ENCODE peak calls at places on chromosomes 4 and X, in five cellular contexts. B, D, P, K and U are unnamed samples. For H3K4me1, the result is how much of the 10 kb centered on the place peaks cover.

GRCh38 chr4:90503677-90504076 is 376.5 kb downstream of the CCSER1 start:
- DNase-seq in B (no peak), D (no peak), P (no peak), K (peak), U (no peak)

GRCh38 chrX:134603806-134604700 is 54.2 kb downstream of the PLAC1 start:
- DNase-seq in B (no peak), D (peak), P (no peak), K (peak), U (peak)

GRCh38 chrX:71128166-71128833 is 9.9 kb downstream of the MED12 start:
- DNase-seq in B (no peak), D (peak), P (no peak), K (no peak), U (peak)

GRCh38 chrX:9464435-9465371 is at the start of gene TBL1X:
- DNase-seq in B (peak), D (peak), P (peak), K (peak), U (peak)

GRCh38 chr4:76293705-76294274 is 12.7 kb upstream of the STBD1 start:
- DNase-seq in B (no peak), D (no peak), P (no peak), K (no peak), U (no peak)

GRCh38 chrX:40646489-40647306 is 663 bp downstream of the CXorf38 start:
- DNase-seq in B (peak), D (peak), P (no peak), K (peak), U (peak)

GRCh38 chr4:106746451-106746850 is 289.7 kb downstream of the DKK2 start:
- DNase-seq in B (no peak), D (no peak), P (no peak), K (no peak), U (peak)

GRCh38 chr4:154045086-154045485 is 256.2 kb upstream of the SFRP2 start:
- DNase-seq in B (no peak), D (no peak), P (no peak), K (no peak), U (no peak)

GRCh38 chr4:38128478-38129451 is 168.6 kb downstream of the PTTG2 start:
- DNase-seq in B (no peak), D (peak), P (peak), K (peak), U (no peak)

GRCh38 chrX:40006025-40007017 is 91.4 kb downstream of the BCOR start:
- DNase-seq in B (no peak), D (no peak), P (peak), K (peak), U (peak)

GRCh38 chrX:118189628-118190027 is 73.0 kb upstream of the KLHL13 start:
- DNase-seq in B (no peak), D (no peak), P (peak), K (peak), U (no peak)

GRCh38 chr4:184384056-184384809 is 90.1 kb downstream of the IRF2 start:
- DNase-seq in B (no peak), D (peak), P (peak), K (no peak), U (peak)

GRCh38 chrX:6384391-6384790 is 150.5 kb downstream of the VCX3A start:
- DNase-seq in B (no peak), D (no peak), P (no peak), K (peak), U (no peak)

GRCh38 chr4:84389406-84389805 is 109.7 kb downstream of the NKX6-1 start:
- DNase-seq in B (no peak), D (no peak), P (no peak), K (peak), U (no peak)

GRCh38 chr4:140078366-140078765 is 75.6 kb downstream of the MAML3 start:
- DNase-seq in B (no peak), D (peak), P (peak), K (peak), U (peak)

GRCh38 chrX:12979630-12980015 is 4.7 kb downstream of the TMSB4X start:
- DNase-seq in B (no peak), D (peak), P (no peak), K (no peak), U (peak)

GRCh38 chrX:55908685-55909212 is 191.2 kb downstream of the RRAGB start:
- DNase-seq in B (peak), D (no peak), P (peak), K (peak), U (peak)

GRCh38 chr4:156763511-156763910 is 208.1 kb downstream of the PDGFC start:
- DNase-seq in B (no peak), D (peak), P (no peak), K (no peak), U (no peak)

GRCh38 chr4:55742655-55743191 is 76.9 kb upstream of the EXOC1L start:
- DNase-seq in B (peak), D (peak), P (no peak), K (no peak), U (peak)

GRCh38 chrX:131830400-131831184 is 192.5 kb upstream of the STK26 start:
- DNase-seq in B (peak), D (peak), P (peak), K (peak), U (peak)

GRCh38 chr4:181301735-181302380 is 941.3 kb upstream of the TENM3 start:
- DNase-seq in B (no peak), D (peak), P (peak), K (peak), U (no peak)

GRCh38 chr4:101039367-101039766 is 308.0 kb downstream of the PPP3CA start:
- DNase-seq in B (no peak), D (no peak), P (no peak), K (no peak), U (no peak)

GRCh38 chr4:156193116-156193515 is 239.4 kb upstream of the CTSO start:
- DNase-seq in B (no peak), D (peak), P (no peak), K (no peak), U (no peak)

GRCh38 chrX:45198301-45198700 is 2.4 kb downstream of the DIPK2B start:
- DNase-seq in B (no peak), D (no peak), P (no peak), K (no peak), U (no peak)

GRCh38 chr4:182653596-182653995 is 263.6 kb downstream of the DCTD start:
- DNase-seq in B (no peak), D (peak), P (no peak), K (no peak), U (no peak)

GRCh38 chr4:13539047-13539720 is 5.1 kb downstream of the NKX3-2 start:
- DNase-seq in B (no peak), D (no peak), P (no peak), K (no peak), U (no peak)

GRCh38 chr4:79241846-79242245 is 84.0 kb downstream of the NAA11 start:
- DNase-seq in B (no peak), D (peak), P (no peak), K (peak), U (peak)

GRCh38 chr4:119729815-119730643 is 101.4 kb upstream of the PDE5A start:
- DNase-seq in B (no peak), D (peak), P (no peak), K (no peak), U (peak)

GRCh38 chr4:119728692-119729593 is 100.3 kb upstream of the PDE5A start:
- DNase-seq in B (no peak), D (peak), P (no peak), K (no peak), U (no peak)

GRCh38 chr4:119725688-119726330 is 97.2 kb upstream of the PDE5A start:
- DNase-seq in B (no peak), D (peak), P (peak), K (no peak), U (peak)

GRCh38 chr4:119726505-119726904 is 97.9 kb upstream of the PDE5A start:
- DNase-seq in B (no peak), D (peak), P (no peak), K (no peak), U (no peak)

DNA sequence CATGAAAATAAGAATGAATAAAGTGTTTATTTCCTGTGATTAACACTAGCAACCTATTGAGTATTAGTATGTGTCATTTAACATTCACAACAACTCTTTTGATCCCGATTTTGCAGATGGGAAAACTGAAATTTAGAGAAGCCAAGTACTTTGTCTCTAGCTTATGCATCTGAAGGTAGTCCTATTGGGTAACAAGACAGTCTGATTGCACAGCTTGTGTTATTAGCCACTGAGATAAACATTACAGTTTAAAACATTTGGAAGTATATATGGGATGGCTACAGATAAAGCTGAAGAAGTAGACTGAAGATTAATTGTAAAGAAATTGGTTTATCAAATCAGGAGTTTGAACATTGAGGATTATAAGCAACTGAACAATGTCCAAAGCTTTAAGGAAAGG is 99.6 kb upstream of the PDE5A start:
- DNase-seq in B (no peak), D (peak), P (no peak), K (no peak), U (peak)
- H3K4me1 ChIP-seq in B (under half), D (under half), P (under half), K (under half), U (under half)

GRCh38 chr4:70442474-70442873 is 29.5 kb upstream of the MUC7 start:
- DNase-seq in B (no peak), D (no peak), P (no peak), K (no peak), U (no peak)

DNA sequence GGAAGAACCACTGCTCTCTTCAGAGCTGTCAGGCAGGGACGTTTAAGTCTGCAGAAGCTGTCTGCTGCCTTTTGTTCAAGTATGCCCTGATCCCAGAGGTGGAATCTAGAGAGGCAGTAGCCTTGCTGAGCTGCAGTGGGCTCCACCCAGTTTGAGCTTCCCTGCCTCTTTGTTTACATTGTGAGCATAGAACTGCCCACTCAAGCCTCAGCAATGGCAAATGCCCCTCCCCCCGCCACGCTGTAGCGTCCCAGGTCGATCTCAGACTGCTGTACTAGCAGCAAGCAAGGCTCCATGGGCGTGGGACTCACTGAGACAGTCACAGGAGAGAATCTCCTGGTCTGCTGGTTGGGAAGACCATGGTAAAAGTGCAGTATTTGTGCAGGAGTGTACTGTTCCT is 34.8 kb upstream of the MUC7 start:
- DNase-seq in B (no peak), D (no peak), P (peak), K (peak), U (no peak)
- H3K23ac ChIP-seq in B (no peak), D (no peak), P (no peak), K (no peak), U (no peak)

GRCh38 chr4:134777626-134778025 is 576.0 kb upstream of the PABPC4L start:
- DNase-seq in B (no peak), D (no peak), P (no peak), K (peak), U (no peak)

GRCh38 chr4:134780244-134780643 is 578.7 kb upstream of the PABPC4L start:
- DNase-seq in B (no peak), D (no peak), P (no peak), K (no peak), U (no peak)
- H3K4ac ChIP-seq in B (no peak), D (no peak), P (no peak), K (no peak), U (no peak)

DNA sequence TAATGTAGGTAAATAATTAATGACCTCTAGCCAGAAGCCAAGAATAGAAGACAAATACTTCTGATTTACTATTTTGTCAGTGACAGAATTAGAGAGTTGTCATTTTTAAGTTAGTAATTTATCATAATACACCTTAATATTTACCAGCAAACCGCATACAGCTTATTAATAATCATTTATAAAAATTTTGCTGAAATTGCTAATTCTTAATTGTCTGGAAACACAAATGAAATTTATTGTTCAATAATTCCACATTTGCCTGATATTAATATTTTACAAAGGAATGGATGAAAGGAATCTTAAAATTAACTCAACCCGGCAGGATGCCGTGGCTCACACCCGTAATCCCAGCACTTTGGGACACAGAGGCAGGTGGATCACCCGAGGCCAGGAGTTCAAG is 44.7 kb downstream of the PROM1 start:
- DNase-seq in B (no peak), D (no peak), P (no peak), K (no peak), U (no peak)
- H3K4me1 ChIP-seq in B (under half), D (under half), P (under half), K (under half), U (under half)